ENCODE peak calls at places on chromosomes 1 and 21, in five cellular contexts. F is H9, X is adipocyte, Q is cardiac muscle cell, K is bronchial epithelial cell. I is an unnamed sample. For H3K27me3, the result is how much of the 10 kb centered on the place peaks cover.

GRCh38 chr1:186014370-186015030 is 280.3 kb downstream of the HMCN1 start:
- DNase-seq in F (no peak), X (peak), Q (no peak), K (no peak), I (peak)

GRCh38 chr1:81562934-81563333 is 237.8 kb upstream of the ADGRL2 start:
- DNase-seq in F (no peak), X (no peak), Q (no peak), K (no peak), I (no peak)

GRCh38 chr1:52268372-52268771 is 97.6 kb downstream of the CC2D1B start:
- DNase-seq in F (peak), X (no peak), Q (no peak), K (peak), I (peak)

GRCh38 chr1:180560868-180561600 is 2.3 kb downstream of the OVAAL start:
- DNase-seq in F (no peak), X (peak), Q (peak), K (no peak), I (no peak)

GRCh38 chr1:206128192-206128591 is 11.0 kb upstream of the AVPR1B start:
- DNase-seq in F (no peak), X (peak), Q (no peak), K (peak), I (no peak)

GRCh38 chr1:101330427-101331130 is 93.8 kb downstream of the S1PR1 start:
- DNase-seq in F (no peak), X (no peak), Q (no peak), K (no peak), I (no peak)

GRCh38 chr1:69947837-69948236 is 257.5 kb downstream of the LRRC40 start:
- DNase-seq in F (no peak), X (no peak), Q (no peak), K (peak), I (no peak)

GRCh38 chr1:210536263-210536961 is 207.7 kb downstream of the HHAT start:
- DNase-seq in F (no peak), X (no peak), Q (no peak), K (no peak), I (no peak)

GRCh38 chr1:179146476-179146875 is 64.6 kb downstream of the TOR3A start:
- DNase-seq in F (no peak), X (no peak), Q (no peak), K (no peak), I (peak)

GRCh38 chr1:37691497-37692077 is 729 bp upstream of the CDCA8 start:
- DNase-seq in F (peak), X (peak), Q (peak), K (peak), I (peak)

DNA sequence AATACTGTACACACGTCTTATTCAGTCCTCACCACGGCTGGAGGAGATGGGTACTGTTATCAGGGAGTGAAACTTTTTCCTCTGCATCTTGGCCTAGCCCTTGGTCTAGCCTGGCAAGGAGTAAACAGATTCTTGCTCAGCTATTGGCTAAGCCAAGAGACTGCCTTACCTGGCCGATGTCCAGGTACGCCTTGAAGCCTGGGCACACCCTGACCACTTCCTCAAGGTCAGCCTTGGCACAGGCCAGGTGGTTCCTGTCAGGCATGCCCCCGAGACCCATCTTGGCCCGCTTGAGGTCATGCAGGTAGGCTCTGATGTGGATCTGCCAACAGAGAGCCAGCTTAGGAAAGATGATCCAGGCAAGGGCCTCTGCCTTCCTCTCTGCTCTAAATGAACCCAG is 17.8 kb upstream of the PARS2 start:
- DNase-seq in F (no peak), X (no peak), Q (no peak), K (no peak), I (no peak)
- H3K27me3 ChIP-seq in F (under half), X (half or more), Q (under half), K (under half), I (under half)

GRCh38 chr1:1304331-1305299 is 3.1 kb downstream of the ACAP3 start:
- DNase-seq in F (peak), X (peak), Q (peak), K (peak), I (peak)

GRCh38 chr1:1303736-1304135 is 4.0 kb downstream of the ACAP3 start:
- DNase-seq in F (no peak), X (no peak), Q (no peak), K (no peak), I (no peak)

GRCh38 chr1:1305300-1306069 is 2.2 kb downstream of the ACAP3 start:
- DNase-seq in F (peak), X (peak), Q (no peak), K (peak), I (peak)

GRCh38 chr1:1302006-1302430 is 5.7 kb downstream of the ACAP3 start:
- DNase-seq in F (peak), X (peak), Q (no peak), K (no peak), I (no peak)

GRCh38 chr1:1302951-1303509 is 4.7 kb downstream of the ACAP3 start:
- DNase-seq in F (no peak), X (no peak), Q (no peak), K (peak), I (no peak)
- H3K27me3 ChIP-seq in F (under half), X (under half), Q (under half), K (under half), I (under half)

GRCh38 chr1:152516082-152516481 is 1.8 kb downstream of the CRCT1 start:
- DNase-seq in F (no peak), X (no peak), Q (no peak), K (no peak), I (no peak)
- H3K27me3 ChIP-seq in F (under half), X (under half), Q (under half), K (under half), I (under half)

DNA sequence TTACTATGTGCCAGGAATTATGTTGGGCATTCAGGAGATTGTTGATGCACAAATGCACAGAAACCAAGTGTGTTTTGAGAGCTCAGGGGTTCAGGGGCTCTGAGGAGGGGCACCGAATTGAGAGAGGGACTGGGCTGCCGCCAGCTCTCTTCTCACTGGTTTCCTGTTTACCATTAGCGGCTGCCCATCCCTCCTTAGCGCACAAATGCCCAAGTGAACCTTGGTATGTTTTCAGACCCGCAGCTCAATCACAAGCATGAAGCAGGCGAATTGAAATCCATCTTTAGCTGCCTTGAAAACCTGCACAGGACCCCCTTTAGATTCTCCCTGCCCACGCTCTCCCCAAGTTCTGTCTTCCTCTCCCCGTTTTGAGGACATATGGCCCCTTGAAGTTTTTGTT is 61.2 kb upstream of the ACOT11 start:
- DNase-seq in F (no peak), X (no peak), Q (no peak), K (no peak), I (no peak)
- H3K27me3 ChIP-seq in F (under half), X (under half), Q (under half), K (under half), I (under half)

GRCh38 chr1:154864189-154864985 is 5.7 kb downstream of the KCNN3 start:
- DNase-seq in F (no peak), X (no peak), Q (no peak), K (no peak), I (no peak)

GRCh38 chr1:154866995-154867795 is 2.9 kb downstream of the KCNN3 start:
- DNase-seq in F (peak), X (peak), Q (peak), K (peak), I (peak)

GRCh38 chr1:154867841-154868610 is 2.1 kb downstream of the KCNN3 start:
- DNase-seq in F (no peak), X (no peak), Q (no peak), K (no peak), I (no peak)

GRCh38 chr1:154865442-154866256 is 4.4 kb downstream of the KCNN3 start:
- DNase-seq in F (no peak), X (no peak), Q (no peak), K (no peak), I (no peak)

GRCh38 chr1:154866257-154866994 is 3.7 kb downstream of the KCNN3 start:
- DNase-seq in F (no peak), X (no peak), Q (no peak), K (no peak), I (peak)
- H3K27me3 ChIP-seq in F (under half), X (half or more), Q (under half), K (under half), I (under half)

GRCh38 chr21:44653123-44653522 is 1.3 kb downstream of the KRTAP12-4 start:
- DNase-seq in F (no peak), X (no peak), Q (no peak), K (no peak), I (no peak)
- H3K27me3 ChIP-seq in F (under half), X (under half), Q (under half), K (under half), I (under half)

I was measured in mesendoderm.